ENCODE peak calls at places on chromosomes 5 and 9, in seven cellular contexts. G is IMR-90, J is left ventricle myocardium inferior, T is hepatocyte, A is uterus, H is PC-3, S is fibroblast of lung. U is an unnamed sample. For H3K4me1, the result is how much of the 10 kb centered on the place peaks cover.

GRCh38 chr5:109030360-109031143 is 282.9 kb downstream of the FER start:
- DNase-seq in G (no peak), A (no peak), T (no peak), J (no peak), S (no peak), H (no peak), U (no peak)

GRCh38 chr9:87140605-87141109 is 193.4 kb upstream of the GAS1 start:
- DNase-seq in S (no peak), T (no peak), A (no peak), H (peak), J (no peak), G (no peak), U (no peak)

GRCh38 chr5:139862313-139862712 is 66.7 kb downstream of the PSD2 start:
- DNase-seq in A (no peak), G (peak), S (peak), H (no peak), J (no peak), T (no peak), U (no peak)

GRCh38 chr5:155943516-155944407 is 383.2 kb upstream of the SGCD start:
- DNase-seq in S (peak), T (peak), J (peak), G (peak), A (peak), H (peak), U (peak)

GRCh38 chr9:98022447-98022846 is 34.1 kb upstream of the NANS start:
- DNase-seq in S (peak), G (peak), J (no peak), H (no peak), T (no peak), A (no peak), U (no peak)

GRCh38 chr5:125798311-125798710 is 624.9 kb upstream of the GRAMD2B start:
- DNase-seq in S (peak), H (peak), J (no peak), G (peak), T (peak), A (no peak), U (no peak)

GRCh38 chr9:125807065-125807464 is 59.9 kb downstream of the PBX3 start:
- DNase-seq in J (no peak), G (peak), S (peak), T (peak), H (no peak), A (no peak), U (no peak)

GRCh38 chr9:131410051-131410491 is 16.2 kb downstream of the PRRC2B start:
- DNase-seq in S (peak), A (no peak), G (peak), T (no peak), J (no peak), H (no peak), U (no peak)

GRCh38 chr9:136544549-136545064 is 1.2 kb downstream of the NOTCH1 start:
- DNase-seq in G (no peak), T (peak), A (peak), H (peak), S (no peak), J (peak), U (no peak)

GRCh38 chr9:104232781-104233341 is 138.8 kb downstream of the SMC2 start:
- DNase-seq in S (no peak), G (no peak), J (no peak), A (no peak), T (no peak), H (peak), U (no peak)

GRCh38 chr9:93120846-93121315 is 13.2 kb downstream of the NINJ1 start:
- DNase-seq in G (no peak), A (peak), J (peak), T (no peak), S (no peak), H (no peak), U (no peak)

GRCh38 chr9:132201780-132202703 is 40.2 kb downstream of the NTNG2 start:
- DNase-seq in A (no peak), G (no peak), T (no peak), S (no peak), J (no peak), H (no peak), U (no peak)

GRCh38 chr9:137312852-137313325 is 10.8 kb upstream of the NRARP start:
- DNase-seq in J (peak), G (no peak), A (no peak), H (no peak), S (no peak), T (peak), U (no peak)

GRCh38 chr5:173884402-173885053 is 3.6 kb upstream of the CPEB4 start:
- DNase-seq in J (no peak), G (no peak), S (no peak), T (peak), H (no peak), A (no peak), U (peak)

GRCh38 chr9:109304350-109304749 is 16.5 kb downstream of the EPB41L4B start:
- DNase-seq in G (no peak), A (no peak), H (no peak), J (no peak), T (no peak), S (no peak), U (no peak)

GRCh38 chr5:59596586-59597348 is 296.8 kb downstream of the PDE4D start:
- DNase-seq in T (no peak), H (peak), A (no peak), S (peak), G (peak), J (no peak), U (no peak)

GRCh38 chr5:76145945-76146344 is 62.8 kb downstream of the SV2C start:
- DNase-seq in A (no peak), H (peak), G (peak), J (no peak), S (no peak), T (peak), U (no peak)
- TF ChIP-seq CTCF in A (no peak), H (peak), G (no peak), J (no peak), S (no peak), T (peak), U (no peak)

GRCh38 chr5:141840295-141840812 is 37.9 kb downstream of the PCDH1 start:
- DNase-seq in T (no peak), J (no peak), H (no peak), A (no peak), S (no peak), G (no peak), U (no peak)
- H3K4me1 ChIP-seq in T (under half), J (half or more), H (under half), A (under half), S (under half), G (under half), U (under half)

DNA sequence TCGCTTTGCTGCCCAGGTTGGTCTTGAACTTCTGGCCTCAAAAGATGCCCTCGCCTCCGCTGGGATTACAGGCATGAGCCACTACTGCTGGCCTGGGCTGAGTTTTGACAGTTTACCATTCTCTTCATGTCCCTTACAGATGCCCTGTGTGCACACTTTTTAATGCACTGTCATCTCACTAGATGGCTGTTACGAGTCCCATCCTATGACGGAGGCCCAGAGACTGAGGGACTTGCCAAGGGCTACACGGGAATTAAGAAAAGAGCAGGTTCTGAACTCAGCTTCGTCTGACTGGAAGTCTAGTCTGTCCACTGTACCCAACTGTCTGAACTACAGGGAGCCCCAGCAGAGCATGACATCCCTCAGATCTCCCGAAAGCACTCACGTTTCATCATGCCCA is 63.9 kb downstream of the ARHGEF37 start:
- DNase-seq in H (no peak), S (no peak), T (no peak), J (no peak), A (no peak), G (no peak), U (no peak)
- TF ChIP-seq CTCF in H (no peak), S (no peak), T (no peak), J (no peak), A (no peak), G (no peak), U (no peak)

DNA sequence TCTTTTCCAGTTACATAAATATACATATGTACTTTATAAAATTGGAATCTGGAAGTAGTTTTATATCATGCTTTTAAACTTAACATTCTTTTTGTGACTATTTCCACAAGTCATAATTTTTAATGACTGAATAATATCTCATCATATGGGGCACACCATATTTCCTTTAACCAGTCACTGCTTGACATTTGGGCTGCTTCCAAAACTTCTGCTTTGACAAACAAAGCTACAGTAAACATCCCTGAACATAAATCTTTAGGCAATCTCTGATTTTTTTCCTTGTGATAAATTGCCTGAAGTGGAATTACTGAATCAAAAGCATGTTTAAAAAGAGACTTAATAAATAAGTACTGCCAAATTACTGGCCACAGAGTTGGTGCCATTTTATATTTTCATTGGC is 178.0 kb downstream of the FSTL4 start:
- DNase-seq in H (peak), G (no peak), A (no peak), S (no peak), J (no peak), T (no peak), U (no peak)
- H3K4me1 ChIP-seq in H (under half), G (under half), A (under half), S (under half), J (under half), T (under half), U (under half)